ENCODE peak calls at places on chromosome 6, in seven cellular contexts. E is natural killer cell; I is cardiac muscle cell; W is CD4-positive, alpha-beta T cell; U is fibroblast of the aortic adventitia; C is mucosa of descending colon; G is CD8-positive, alpha-beta T cell. J is an unnamed sample.
A peak's percentile ranks its signal among the peaks of the same experiment; 100 is the strongest.

GRCh38 chr6:135215563-135215962 is 34.5 kb downstream of the MYB start:
- DNase-seq in E (no peak), I (no peak), W (no peak), U (no peak), C (no peak), G (no peak), J (no peak)

GRCh38 chr6:7505196-7505699 is 36.2 kb upstream of the DSP start:
- DNase-seq in E (no peak), I (peak; percentile 60), W (no peak), U (peak; percentile 49), C (peak; percentile 65), G (no peak), J (no peak)

GRCh38 chr6:82589509-82590206 is 226.0 kb downstream of the TPBG start:
- DNase-seq in E (no peak), I (peak; percentile 62), W (no peak), U (peak; percentile 68), C (no peak), G (no peak), J (no peak)

GRCh38 chr6:121612916-121613315 is 177.5 kb downstream of the GJA1 start:
- DNase-seq in E (no peak), I (no peak), W (no peak), U (no peak), C (no peak), G (no peak), J (no peak)

GRCh38 chr6:82364087-82365010 is 732 bp downstream of the TPBG start:
- DNase-seq in E (no peak), I (peak; percentile 80), W (no peak), U (peak; percentile 72), C (peak; percentile 72), G (no peak), J (no peak)

GRCh38 chr6:37916149-37916548 is 96.6 kb downstream of the ZFAND3 start:
- DNase-seq in E (no peak), I (no peak), W (no peak), U (no peak), C (peak; percentile 42), G (no peak), J (no peak)

GRCh38 chr6:19478992-19479391 is 358.2 kb upstream of the ID4 start:
- DNase-seq in E (no peak), I (peak; percentile 18), W (no peak), U (peak; percentile 63), C (no peak), G (no peak), J (no peak)

GRCh38 chr6:49849121-49849907 is 17.0 kb downstream of the CRISP1 start:
- DNase-seq in E (no peak), I (peak; percentile 67), W (no peak), U (peak; percentile 61), C (no peak), G (no peak), J (no peak)

GRCh38 chr6:280775-281468 is 11.4 kb upstream of the DUSP22 start:
- DNase-seq in E (no peak), I (no peak), W (no peak), U (no peak), C (no peak), G (no peak), J (no peak)

GRCh38 chr6:25337431-25337830 is 58.3 kb downstream of the CARMIL1 start:
- DNase-seq in E (no peak), I (no peak), W (no peak), U (no peak), C (no peak), G (no peak), J (no peak)

GRCh38 chr6:30643656-30644055 is 3.3 kb upstream of the C6orf136 start:
- DNase-seq in E (no peak), I (peak; percentile 62), W (no peak), U (peak; percentile 15), C (no peak), G (no peak), J (no peak)

GRCh38 chr6:1572892-1573291 is 36.8 kb upstream of the FOXC1 start:
- DNase-seq in E (no peak), I (peak; percentile 22), W (no peak), U (no peak), C (no peak), G (no peak), J (no peak)

GRCh38 chr6:2959909-2960719 is 11.3 kb downstream of the SERPINB6 start:
- DNase-seq in E (no peak), I (peak; percentile 59), W (no peak), U (peak; percentile 70), C (no peak), G (no peak), J (no peak)

GRCh38 chr6:151807513-151808330 is at the start of gene ESR1:
- DNase-seq in E (no peak), I (peak; percentile 52), W (no peak), U (peak; percentile 75), C (no peak), G (no peak), J (no peak)

GRCh38 chr6:1313364-1313754 is 1.5 kb downstream of the FOXQ1 start:
- DNase-seq in E (no peak), I (no peak), W (no peak), U (no peak), C (no peak), G (no peak), J (no peak)

GRCh38 chr6:125858427-125859320 is 67.9 kb downstream of the NCOA7 start:
- DNase-seq in E (no peak), I (peak; percentile 76), W (peak; percentile 5), U (peak; percentile 70), C (peak; percentile 45), G (peak; percentile 6), J (peak; percentile 51)

GRCh38 chr6:10585232-10585887 is 64.2 kb downstream of the GCNT2 start:
- DNase-seq in E (no peak), I (no peak), W (no peak), U (peak; percentile 13), C (no peak), G (no peak), J (no peak)

GRCh38 chr6:44681782-44682181 is 294.3 kb downstream of the CDC5L start:
- DNase-seq in E (no peak), I (peak; percentile 66), W (no peak), U (no peak), C (no peak), G (no peak), J (no peak)
- TF ChIP-seq CTCF in E (no peak), I (no peak), W (no peak), U (no peak), C (no peak), G (no peak), J (no peak)

GRCh38 chr6:168071620-168072019 is 7.4 kb downstream of the FRMD1 start:
- DNase-seq in E (no peak), I (no peak), W (no peak), U (no peak), C (no peak), G (no peak), J (no peak)
- TF ChIP-seq CTCF in E (no peak), I (no peak), W (no peak), U (no peak), C (no peak), G (no peak), J (peak; percentile 23)

GRCh38 chr6:13397359-13398080 is 69.2 kb upstream of the TBC1D7 start:
- DNase-seq in E (no peak), I (no peak), W (no peak), U (no peak), C (peak; percentile 77), G (no peak), J (no peak)

GRCh38 chr6:13395272-13396237 is 67.2 kb upstream of the TBC1D7 start:
- DNase-seq in E (no peak), I (peak; percentile 96), W (no peak), U (peak; percentile 99), C (peak; percentile 56), G (no peak), J (no peak)

GRCh38 chr6:13396241-13396792 is 68.0 kb upstream of the TBC1D7 start:
- DNase-seq in E (no peak), I (no peak), W (no peak), U (no peak), C (no peak), G (no peak), J (no peak)

GRCh38 chr6:13398421-13398994 is 70.2 kb upstream of the TBC1D7 start:
- DNase-seq in E (no peak), I (no peak), W (no peak), U (no peak), C (no peak), G (no peak), J (no peak)

DNA sequence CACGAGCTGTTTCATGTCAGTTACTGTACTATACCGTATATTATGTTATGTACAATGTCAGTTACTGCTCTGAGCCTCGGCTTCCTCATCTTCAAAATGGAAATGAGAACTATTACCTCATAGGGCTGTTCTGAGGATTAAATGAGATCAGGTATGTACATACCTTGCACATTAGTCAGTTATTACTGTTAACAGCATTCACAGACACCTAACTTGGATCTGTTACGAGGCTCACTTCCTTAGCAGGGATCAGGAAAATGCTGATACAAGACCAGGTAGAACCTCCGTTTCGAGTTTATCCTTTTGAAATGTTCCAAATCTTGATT is 69.7 kb upstream of the TBC1D7 start:
- DNase-seq in E (no peak), I (no peak), W (no peak), U (no peak), C (no peak), G (no peak), J (no peak)
- TF ChIP-seq CTCF in E (no peak), I (no peak), W (no peak), U (no peak), C (no peak), G (no peak), J (no peak)

GRCh38 chr6:46655803-46656202 is 3.0 kb downstream of the SLC25A27 start:
- DNase-seq in E (no peak), I (peak; percentile 8), W (no peak), U (no peak), C (peak; percentile 21), G (no peak), J (no peak)
- TF ChIP-seq CTCF in E (no peak), I (peak; percentile 50), W (no peak), U (peak; percentile 12), C (no peak), G (no peak), J (peak; percentile 45)

GRCh38 chr6:13120483-13121482 is 207.6 kb downstream of the TBC1D7 start:
- DNase-seq in E (no peak), I (peak; percentile 7), W (no peak), U (no peak), C (no peak), G (no peak), J (no peak)
- TF ChIP-seq CTCF in E (no peak), I (no peak), W (no peak), U (no peak), C (no peak), G (no peak), J (no peak)

DNA sequence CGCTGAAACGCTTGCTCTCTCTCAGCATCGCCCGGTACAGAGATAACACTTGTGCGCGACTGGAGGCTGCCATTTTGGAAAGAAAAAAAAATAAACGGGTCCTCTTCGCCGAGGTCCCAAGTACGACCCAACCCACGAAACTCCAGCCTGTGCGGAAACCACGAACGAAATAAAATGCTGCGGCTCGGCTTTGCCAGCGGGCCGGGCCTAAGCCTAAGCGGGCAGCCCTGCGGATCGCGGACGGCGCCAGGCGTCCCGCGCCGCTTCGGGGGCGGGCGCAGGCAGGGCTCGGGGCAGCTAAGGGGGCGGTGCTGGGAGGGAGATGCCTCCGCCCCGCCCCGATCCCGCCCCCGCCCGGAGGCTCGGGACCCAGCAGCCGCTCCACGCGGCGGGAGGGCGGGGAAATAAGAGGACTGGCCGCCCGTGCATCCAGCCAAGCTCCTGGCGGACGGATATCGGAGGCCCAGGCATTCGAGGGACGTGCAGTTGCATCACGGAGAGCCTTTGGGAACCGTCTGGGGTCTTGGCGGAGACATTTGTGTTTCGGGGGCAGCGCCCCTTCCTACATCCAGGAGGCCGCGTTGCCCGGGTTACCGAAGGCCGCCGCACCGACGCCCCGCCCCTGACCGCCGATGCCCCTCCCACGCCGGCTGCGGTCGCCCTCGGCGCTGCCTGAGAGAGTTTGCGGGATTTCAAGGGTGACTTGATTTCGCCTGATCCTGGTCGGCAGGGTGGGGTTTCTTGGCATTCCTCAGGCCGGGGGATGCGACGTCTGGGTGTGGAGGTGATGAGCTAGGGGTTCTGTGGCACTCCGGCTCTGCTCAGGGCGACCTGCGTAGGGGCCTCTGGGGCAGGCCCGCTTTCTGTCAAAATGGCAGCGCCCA is at the start of the genes FARS2 and LYRM4:
- DNase-seq in E (peak; percentile 95), I (peak; percentile 93), W (peak; percentile 86), U (peak; percentile 83), C (peak; percentile 94), G (peak; percentile 92), J (peak; percentile 64)
- TF ChIP-seq CTCF in E (peak; percentile 63), I (no peak), W (no peak), U (peak; percentile 49), C (no peak), G (no peak), J (no peak)

J was measured in D721Med.